ENCODE peak calls at places on chromosomes 12 and 14, in five cellular contexts. G is astrocyte, H is AG04449, T is lower lobe of right lung, Q is testis. Y is an unnamed sample.
A peak's percentile ranks its signal among the peaks of the same experiment; 100 is the strongest.

GRCh38 chr14:44988694-44989093 is 26.7 kb downstream of the TOGARAM1 start:
- DNase-seq in Q (no peak), G (no peak), T (no peak), H (no peak), Y (no peak)

GRCh38 chr14:74299061-74299545 is 3.6 kb downstream of the ABCD4 start:
- DNase-seq in T (no peak), Q (no peak), H (no peak), G (peak; percentile 54), Y (peak; percentile 12)

GRCh38 chr12:6631549-6631961 is 4.2 kb downstream of the LPAR5 start:
- DNase-seq in T (no peak), H (no peak), Q (no peak), G (no peak), Y (no peak)

GRCh38 chr14:92866181-92866752 is 56.7 kb upstream of the CHGA start:
- DNase-seq in G (no peak), H (no peak), T (no peak), Q (no peak), Y (peak; percentile 64)

GRCh38 chr14:101900253-101900652 is 64.1 kb upstream of the DYNC1H1 start:
- DNase-seq in H (no peak), T (no peak), Q (no peak), G (no peak), Y (no peak)

GRCh38 chr12:24679135-24679534 is 269.8 kb downstream of the BCAT1 start:
- DNase-seq in G (peak; percentile 3), Q (no peak), T (no peak), H (no peak), Y (no peak)

GRCh38 chr12:6792522-6793201 is 3.3 kb downstream of the CD4 start:
- DNase-seq in Q (no peak), G (no peak), T (peak; percentile 71), H (no peak), Y (no peak)

GRCh38 chr12:29957835-29958234 is 174.1 kb upstream of the TMTC1 start:
- DNase-seq in G (no peak), H (no peak), Q (no peak), T (no peak), Y (no peak)

GRCh38 chr14:99731536-99732435 is 47.7 kb downstream of the CYP46A1 start:
- DNase-seq in Q (peak; percentile 78), T (peak; percentile 41), G (no peak), H (no peak), Y (no peak)

GRCh38 chr14:73188501-73188903 is 48.8 kb upstream of the PAPLN start:
- DNase-seq in T (no peak), Q (no peak), G (peak; percentile 14), H (peak; percentile 44), Y (peak; percentile 60)

GRCh38 chr12:178715-179109 is 35.2 kb downstream of the SLC6A12 start:
- DNase-seq in T (no peak), Q (no peak), H (no peak), G (no peak), Y (no peak)

GRCh38 chr12:25135531-25136154 is 59.3 kb downstream of the DNAI7 start:
- DNase-seq in T (no peak), G (no peak), H (no peak), Q (no peak), Y (peak; percentile 93)

GRCh38 chr12:15996948-15997347 is 85.8 kb downstream of the DERA start:
- DNase-seq in Q (no peak), H (no peak), T (no peak), G (no peak), Y (no peak)

GRCh38 chr14:40623641-40624040 is 983.0 kb upstream of the LRFN5 start:
- DNase-seq in G (no peak), H (no peak), Q (no peak), T (no peak), Y (no peak)

GRCh38 chr14:68998062-68998461 is 19.0 kb upstream of the ACTN1 start:
- DNase-seq in Q (no peak), H (no peak), T (no peak), G (no peak), Y (no peak)

GRCh38 chr12:98895086-98895651 is 250.1 kb downstream of the APAF1 start:
- DNase-seq in Q (peak; percentile 22), G (no peak), T (no peak), H (no peak), Y (no peak)

GRCh38 chr12:98896938-98897337 is 251.8 kb downstream of the APAF1 start:
- DNase-seq in H (no peak), Q (no peak), T (no peak), G (no peak), Y (peak; percentile 5)

GRCh38 chr12:98893601-98894411 is 248.7 kb downstream of the APAF1 start:
- DNase-seq in T (no peak), G (no peak), Q (no peak), H (no peak), Y (no peak)

GRCh38 chr12:98894412-98895085 is 249.5 kb downstream of the APAF1 start:
- DNase-seq in G (no peak), H (no peak), Q (no peak), T (no peak), Y (no peak)

DNA sequence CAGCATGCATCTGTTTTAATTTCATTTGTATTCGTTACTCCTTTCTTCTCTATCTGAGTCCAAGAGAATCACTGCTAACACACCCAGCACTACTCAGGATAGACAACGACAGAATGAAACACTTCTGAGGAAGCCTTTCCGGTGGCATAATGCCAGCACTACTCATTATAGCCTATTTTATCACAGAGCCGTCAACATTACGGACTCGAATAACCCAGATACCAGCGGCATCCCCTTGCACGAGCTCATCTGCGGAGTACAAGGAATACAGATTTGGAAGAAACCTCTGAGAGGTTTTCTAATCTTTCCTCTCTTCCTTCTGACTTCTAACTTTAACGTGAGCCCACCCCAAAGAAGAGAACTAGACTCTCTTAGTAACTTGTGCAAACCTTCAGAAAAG is 248.0 kb downstream of the APAF1 start:
- DNase-seq in T (no peak), G (no peak), H (no peak), Q (no peak), Y (no peak)
- H3K4me3 ChIP-seq in T (no peak overlapping the region), G (peak overlapping the region; percentile 50), H (no peak overlapping the region), Q (no peak overlapping the region), Y (no peak overlapping the region)

GRCh38 chr12:124920353-124920935 is 6.0 kb upstream of the UBC start:
- DNase-seq in T (no peak), Q (no peak), G (no peak), H (no peak), Y (no peak)

GRCh38 chr12:124921200-124922008 is 7.0 kb upstream of the UBC start:
- DNase-seq in H (no peak), Q (peak; percentile 64), T (peak; percentile 69), G (peak; percentile 41), Y (peak; percentile 52)

GRCh38 chr12:124925117-124925516 is 10.7 kb upstream of the UBC start:
- DNase-seq in G (no peak), T (no peak), Q (no peak), H (no peak), Y (no peak)

GRCh38 chr12:124927325-124928094 is 13.1 kb upstream of the UBC start:
- DNase-seq in G (peak; percentile 57), T (peak; percentile 89), H (no peak), Q (peak; percentile 96), Y (peak; percentile 85)

DNA sequence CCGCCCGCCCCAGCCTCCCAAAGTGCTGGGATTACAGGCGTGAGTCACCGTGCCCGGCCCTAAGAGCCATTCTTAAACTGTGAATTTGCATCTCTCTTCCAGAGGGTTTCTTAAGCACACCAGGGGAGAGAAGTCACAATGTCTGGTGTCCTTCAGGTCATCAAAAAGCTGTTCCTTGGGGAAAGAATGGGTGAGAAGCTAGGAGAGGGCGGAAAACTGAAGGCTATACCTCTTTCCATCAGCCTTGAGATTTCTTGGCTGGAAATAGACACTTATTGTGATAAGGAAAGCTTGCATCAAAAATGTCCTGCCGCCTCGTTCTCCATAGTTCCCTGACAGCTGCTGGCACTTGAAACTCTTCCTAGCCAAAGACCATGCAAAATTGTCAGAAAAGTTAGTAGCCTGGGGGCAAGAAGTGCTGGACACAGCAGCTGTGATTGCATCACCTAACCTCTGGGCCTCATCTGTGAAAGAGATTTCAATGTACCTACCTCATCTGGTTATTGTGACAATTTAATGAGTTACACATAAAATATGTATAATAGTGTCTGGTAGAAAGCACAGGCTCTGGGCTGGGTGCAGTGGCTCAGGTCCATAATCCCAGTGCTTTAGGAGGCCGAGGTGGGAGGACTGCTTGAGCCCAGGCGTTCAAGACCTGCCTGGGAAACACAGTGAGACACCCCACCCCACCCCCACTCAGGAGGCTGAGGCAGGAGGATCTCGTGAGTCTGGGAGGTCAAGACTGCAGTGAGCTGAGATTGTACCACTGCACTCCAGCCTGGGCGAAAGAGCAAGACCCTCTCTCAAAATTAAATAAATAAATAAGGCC is 9.7 kb upstream of the UBC start:
- DNase-seq in T (no peak), G (peak; percentile 66), Q (no peak), H (no peak), Y (peak; percentile 78)
- H3K4me3 ChIP-seq in T (no peak overlapping the region), G (peak overlapping the region; percentile 3), Q (no peak overlapping the region), H (no peak overlapping the region), Y (no peak overlapping the region)

DNA sequence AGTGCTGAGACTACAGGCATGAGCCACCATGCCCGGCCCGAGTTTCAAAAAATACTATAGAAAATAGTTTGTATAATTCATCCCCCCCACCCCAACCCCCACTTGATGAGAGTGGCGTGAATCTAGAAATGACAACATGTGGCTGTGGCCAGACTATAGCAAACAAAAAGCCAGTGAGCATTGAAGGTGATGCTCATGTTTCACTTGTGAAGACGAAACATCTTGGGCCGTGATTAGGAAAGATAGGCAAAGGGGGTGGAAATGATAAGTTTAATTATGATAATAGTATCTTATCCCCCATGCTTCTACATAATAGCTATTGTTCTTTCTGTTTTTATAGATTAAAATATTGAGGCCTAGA is 8.5 kb downstream of the BORCS5 start:
- DNase-seq in G (no peak), T (no peak), H (no peak), Q (no peak), Y (no peak)
- H3K4me3 ChIP-seq in G (no peak overlapping the region), T (no peak overlapping the region), H (no peak overlapping the region), Q (no peak overlapping the region), Y (no peak overlapping the region)

DNA sequence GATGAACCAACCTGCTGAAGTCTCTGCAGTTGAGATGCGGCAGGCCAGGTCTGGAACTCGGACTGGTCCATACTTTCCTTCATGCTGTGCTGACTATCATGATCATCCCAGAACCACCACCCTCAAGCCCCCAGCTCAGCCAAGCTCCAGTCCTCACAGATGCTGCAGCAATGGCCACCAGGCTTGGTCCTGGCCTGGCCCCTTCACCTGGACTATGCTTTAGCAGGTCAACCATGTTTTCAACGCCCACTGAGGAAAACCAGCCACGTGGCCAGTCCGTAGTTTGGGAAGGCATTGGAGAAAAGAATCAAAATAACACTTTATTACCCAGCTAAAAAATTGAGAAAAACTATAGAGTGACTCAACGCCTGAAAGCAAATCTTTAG is 1.4 kb downstream of the GPR68 start:
- DNase-seq in G (no peak), T (no peak), H (no peak), Q (no peak), Y (no peak)
- H3K4me3 ChIP-seq in G (no peak overlapping the region), T (peak overlapping the region; percentile 27), H (no peak overlapping the region), Q (no peak overlapping the region), Y (no peak overlapping the region)

Y was measured in bronchial epithelial cell.